ENCODE peak calls at places on chromosomes 12 and 14, in eight cellular contexts. O is dermis blood vessel endothelial cell; G is stimulated activated naive CD8-positive, alpha-beta T cell treated with anti-CD3 and anti-CD28 coated beads, Interleukin-15, amount 100 ng/mL, for 72 hours; P is T follicular helper cell; E is GM06990; L is NCI-H748 treated with DMSO at 0.1 percent for 48 hours; V is AG04449; W is PC-9. F is an unnamed sample.

GRCh38 chr14:96145116-96145864 is 59.3 kb upstream of the BDKRB2 start:
- DNase-seq in O (no peak), G (no peak), P (no peak), E (no peak), L (no peak), V (peak), W (no peak), F (no peak)

GRCh38 chr12:123105427-123105826 is 45.5 kb downstream of the PITPNM2 start:
- DNase-seq in O (peak), G (no peak), P (no peak), E (no peak), L (no peak), V (no peak), W (peak), F (peak)

GRCh38 chr12:63821781-63822251 is 22.7 kb upstream of the SRGAP1 start:
- DNase-seq in O (peak), G (no peak), P (no peak), E (no peak), L (no peak), V (no peak), W (no peak), F (no peak)

GRCh38 chr12:7709969-7710368 is 1.3 kb upstream of the DPPA3 start:
- DNase-seq in O (no peak), G (no peak), P (no peak), E (no peak), L (no peak), V (no peak), W (no peak), F (no peak)

GRCh38 chr12:75690556-75690955 is 179.1 kb upstream of the KRR1 start:
- DNase-seq in O (no peak), G (no peak), P (no peak), E (no peak), L (no peak), V (peak), W (no peak), F (no peak)

GRCh38 chr12:42360747-42361403 is 34.9 kb downstream of the PPHLN1 start:
- DNase-seq in O (peak), G (no peak), P (no peak), E (peak), L (no peak), V (no peak), W (no peak), F (no peak)

GRCh38 chr12:1912580-1913376 is 5.7 kb downstream of the CACNA2D4 start:
- DNase-seq in O (peak), G (no peak), P (no peak), E (no peak), L (no peak), V (no peak), W (peak), F (no peak)

GRCh38 chr14:36756221-36756620 is 94.6 kb downstream of the PAX9 start:
- DNase-seq in O (no peak), G (no peak), P (no peak), E (no peak), L (no peak), V (no peak), W (no peak), F (no peak)

GRCh38 chr14:106039400-106039799 is 513.0 kb downstream of the TMEM121 start:
- DNase-seq in O (no peak), G (peak), P (no peak), E (no peak), L (peak), V (no peak), W (no peak), F (no peak)

GRCh38 chr12:57835366-57836288 is 10.9 kb downstream of the CTDSP2 start:
- DNase-seq in O (no peak), G (no peak), P (no peak), E (no peak), L (no peak), V (no peak), W (no peak), F (no peak)

GRCh38 chr14:55731881-55732498 is 152.0 kb downstream of the KTN1 start:
- DNase-seq in O (peak), G (peak), P (peak), E (no peak), L (peak), V (no peak), W (no peak), F (peak)

GRCh38 chr12:72077111-72077820 is 138.6 kb downstream of the TPH2 start:
- DNase-seq in O (no peak), G (no peak), P (no peak), E (no peak), L (peak), V (no peak), W (no peak), F (peak)

GRCh38 chr12:72723732-72724131 is 451.6 kb downstream of the TRHDE start:
- DNase-seq in O (no peak), G (no peak), P (no peak), E (no peak), L (no peak), V (peak), W (no peak), F (no peak)

GRCh38 chr14:67674480-67675218 is at the start of gene VTI1B:
- DNase-seq in O (peak), G (peak), P (peak), E (peak), L (peak), V (no peak), W (peak), F (peak)

GRCh38 chr14:32572867-32573149 is 243.7 kb downstream of the AKAP6 start:
- DNase-seq in O (no peak), G (no peak), P (no peak), E (no peak), L (no peak), V (no peak), W (no peak), F (no peak)

F was measured in SHP77.